ENCODE peak calls at places on chromosome 7, in eight cellular contexts. G is epithelial cell of proximal tubule; E is cardiac muscle cell; T is lower leg skin; C is Panc1; P is HepG2; Q is CD8-positive, alpha-beta T cell; Y is uterus. L is an unnamed sample.

GRCh38 chr7:117332031-117332430 is 9.2 kb upstream of the WNT2 start:
- DNase-seq in P (no peak), Q (no peak), Y (no peak), T (no peak), G (no peak), E (no peak), C (no peak), L (no peak)

GRCh38 chr7:133987582-133987981 is 139.6 kb upstream of the LRGUK start:
- DNase-seq in Q (no peak), G (no peak), Y (no peak), C (no peak), P (no peak), T (no peak), E (no peak), L (no peak)

GRCh38 chr7:50331564-50332208 is 27.2 kb downstream of the IKZF1 start:
- DNase-seq in Q (no peak), E (no peak), P (no peak), G (peak), T (no peak), C (no peak), Y (no peak), L (peak)

GRCh38 chr7:17661982-17662585 is 278.2 kb downstream of the SNX13 start:
- DNase-seq in E (no peak), G (no peak), C (no peak), Q (no peak), Y (no peak), T (no peak), P (no peak), L (peak)

GRCh38 chr7:27249724-27250636 is 7.4 kb downstream of the EVX1 start:
- DNase-seq in Q (no peak), P (no peak), Y (no peak), C (no peak), E (no peak), T (no peak), G (no peak), L (no peak)

GRCh38 chr7:12719978-12720377 is 32.5 kb downstream of the ARL4A start:
- DNase-seq in T (no peak), G (no peak), C (no peak), Q (no peak), E (no peak), Y (peak), P (no peak), L (peak)

GRCh38 chr7:44748042-44748947 is at the start of gene ZMIZ2:
- DNase-seq in T (peak), C (no peak), Q (peak), Y (peak), E (peak), P (peak), G (no peak), L (peak)

GRCh38 chr7:76333388-76334101 is 25.2 kb downstream of the YWHAG start:
- DNase-seq in C (no peak), Q (no peak), P (no peak), Y (peak), E (peak), G (no peak), T (no peak), L (peak)

GRCh38 chr7:111056371-111056770 is 34.6 kb upstream of the LRRN3 start:
- DNase-seq in Q (no peak), Y (no peak), T (no peak), E (no peak), G (no peak), P (no peak), C (no peak), L (no peak)

GRCh38 chr7:107961399-107961798 is 41.6 kb downstream of the LAMB1 start:
- DNase-seq in T (peak), Q (no peak), P (no peak), C (no peak), E (no peak), Y (peak), G (no peak), L (peak)

GRCh38 chr7:80039255-80039884 is 95.3 kb upstream of the GNAI1 start:
- DNase-seq in G (no peak), C (no peak), T (no peak), Y (no peak), E (no peak), Q (no peak), P (no peak), L (peak)

GRCh38 chr7:101121996-101122932 is 4.6 kb upstream of the SERPINE1 start:
- DNase-seq in E (peak), Q (no peak), G (peak), Y (peak), C (no peak), P (peak), T (peak), L (peak)

GRCh38 chr7:36092221-36092771 is 60.8 kb upstream of the EEPD1 start:
- DNase-seq in Q (no peak), Y (no peak), E (no peak), P (no peak), C (no peak), G (no peak), T (no peak), L (no peak)

GRCh38 chr7:7672545-7673239 is 32.1 kb downstream of the UMAD1 start:
- DNase-seq in P (no peak), G (no peak), T (no peak), Q (no peak), Y (no peak), E (no peak), C (no peak), L (no peak)

GRCh38 chr7:129771928-129772479 is 160.5 kb downstream of the NRF1 start:
- DNase-seq in G (no peak), Y (no peak), E (no peak), Q (no peak), P (no peak), C (no peak), T (no peak), L (no peak)

GRCh38 chr7:117435475-117436043 is 8.3 kb upstream of the ASZ1 start:
- DNase-seq in Q (no peak), G (peak), C (no peak), T (no peak), E (no peak), P (no peak), Y (no peak), L (peak)

GRCh38 chr7:127478040-127478386 is 85.5 kb upstream of the ZNF800 start:
- DNase-seq in T (no peak), E (no peak), Y (no peak), Q (no peak), G (no peak), P (no peak), C (no peak), L (peak)

GRCh38 chr7:111474723-111475418 is 87.4 kb downstream of the IMMP2L start:
- DNase-seq in E (no peak), Q (no peak), T (no peak), Y (no peak), G (no peak), P (no peak), C (no peak), L (peak)

GRCh38 chr7:75565129-75565528 is 73.0 kb downstream of the SPDYE5 start:
- DNase-seq in C (peak), Y (peak), T (peak), Q (no peak), E (no peak), P (no peak), G (peak), L (peak)

GRCh38 chr7:142805350-142806020 is 34.7 kb downstream of the PRSS2 start:
- DNase-seq in Q (no peak), G (no peak), P (no peak), C (no peak), Y (no peak), E (no peak), T (no peak), L (no peak)

GRCh38 chr7:155845226-155845625 is 33.0 kb upstream of the SHH start:
- DNase-seq in E (no peak), Q (no peak), Y (no peak), G (no peak), P (no peak), T (no peak), C (no peak), L (no peak)

GRCh38 chr7:118183254-118183585 is 744 bp upstream of the LSM8 start:
- DNase-seq in P (no peak), T (no peak), C (no peak), Q (no peak), E (no peak), G (no peak), Y (no peak), L (peak)

GRCh38 chr7:122304604-122304975 is at the start of gene FEZF1:
- DNase-seq in E (no peak), G (no peak), Y (no peak), T (no peak), C (no peak), P (peak), Q (no peak), L (no peak)

GRCh38 chr7:69932034-69932628 is 333.9 kb downstream of the AUTS2 start:
- DNase-seq in E (peak), Q (no peak), T (no peak), G (no peak), C (peak), Y (peak), P (no peak), L (peak)

GRCh38 chr7:32204361-32205018 is 134.3 kb upstream of the PDE1C start:
- DNase-seq in T (no peak), G (peak), E (peak), Q (no peak), Y (peak), P (peak), C (peak), L (peak)

GRCh38 chr7:1662767-1663166 is 7.3 kb upstream of the ELFN1 start:
- DNase-seq in G (no peak), Q (no peak), T (no peak), C (no peak), Y (no peak), E (no peak), P (no peak), L (no peak)

GRCh38 chr7:26681819-26682418 is 182.5 kb downstream of the SKAP2 start:
- DNase-seq in Y (no peak), Q (no peak), E (peak), P (no peak), G (no peak), T (no peak), C (no peak), L (peak)

GRCh38 chr7:30733216-30733615 is 18.7 kb upstream of the INMT start:
- DNase-seq in E (no peak), P (no peak), G (no peak), T (no peak), C (no peak), Q (no peak), Y (no peak), L (no peak)

GRCh38 chr7:159105845-159106614 is 38.6 kb downstream of the VIPR2 start:
- DNase-seq in G (no peak), P (no peak), C (no peak), T (no peak), Y (no peak), Q (no peak), E (no peak), L (peak)

GRCh38 chr7:155665957-155666287 is 21.5 kb downstream of the RBM33 start:
- DNase-seq in Q (no peak), P (no peak), C (peak), E (no peak), Y (no peak), G (peak), T (no peak), L (peak)

GRCh38 chr7:74084722-74085578 is 1.3 kb downstream of the LIMK1 start:
- DNase-seq in E (no peak), G (no peak), P (no peak), T (peak), Q (no peak), Y (no peak), C (no peak), L (no peak)

GRCh38 chr7:105268511-105269392 is 120.0 kb downstream of the SRPK2 start:
- DNase-seq in Y (no peak), Q (no peak), T (peak), E (peak), P (peak), C (peak), G (peak), L (peak)

GRCh38 chr7:7385421-7385820 is 150.3 kb downstream of the COL28A1 start:
- DNase-seq in T (no peak), C (no peak), Q (no peak), G (no peak), E (no peak), Y (no peak), P (no peak), L (no peak)

GRCh38 chr7:107180378-107180777 is 11.6 kb downstream of the HBP1 start:
- DNase-seq in E (no peak), Y (peak), Q (no peak), P (peak), G (no peak), C (no peak), T (no peak), L (peak)

GRCh38 chr7:80014507-80014906 is 120.1 kb upstream of the GNAI1 start:
- DNase-seq in G (no peak), E (no peak), T (no peak), Q (no peak), P (no peak), C (no peak), Y (no peak), L (peak)

GRCh38 chr7:68267486-68267885 is 1270.9 kb downstream of the TYW1 start:
- DNase-seq in P (no peak), T (no peak), Y (no peak), E (no peak), C (no peak), Q (no peak), G (no peak), L (no peak)

GRCh38 chr7:111735661-111736323 is 173.5 kb upstream of the IMMP2L start:
- DNase-seq in T (peak), Y (peak), G (no peak), E (peak), Q (peak), C (peak), P (peak), L (peak)

GRCh38 chr7:36925207-36925606 is 200.9 kb upstream of the AOAH start:
- DNase-seq in C (no peak), Y (no peak), E (peak), P (no peak), Q (no peak), G (no peak), T (no peak), L (no peak)

GRCh38 chr7:6306471-6306870 is 34.0 kb upstream of the CYTH3 start:
- DNase-seq in C (peak), Y (no peak), T (no peak), P (peak), Q (no peak), E (no peak), G (peak), L (peak)

GRCh38 chr7:128743112-128743772 is 4.1 kb downstream of the CALU start:
- DNase-seq in T (peak), Y (no peak), Q (no peak), P (no peak), E (no peak), G (no peak), C (no peak), L (peak)

GRCh38 chr7:128739990-128740682 is 977 bp downstream of the CALU start:
- DNase-seq in G (no peak), Y (no peak), Q (no peak), E (no peak), P (no peak), T (no peak), C (no peak), L (no peak)

GRCh38 chr7:128740996-128741395 is 1.8 kb downstream of the CALU start:
- DNase-seq in P (no peak), E (no peak), C (no peak), T (peak), Y (no peak), Q (no peak), G (no peak), L (peak)

GRCh38 chr7:128741491-128741890 is 2.3 kb downstream of the CALU start:
- DNase-seq in Y (no peak), T (no peak), P (no peak), G (no peak), E (no peak), Q (no peak), C (no peak), L (no peak)

DNA sequence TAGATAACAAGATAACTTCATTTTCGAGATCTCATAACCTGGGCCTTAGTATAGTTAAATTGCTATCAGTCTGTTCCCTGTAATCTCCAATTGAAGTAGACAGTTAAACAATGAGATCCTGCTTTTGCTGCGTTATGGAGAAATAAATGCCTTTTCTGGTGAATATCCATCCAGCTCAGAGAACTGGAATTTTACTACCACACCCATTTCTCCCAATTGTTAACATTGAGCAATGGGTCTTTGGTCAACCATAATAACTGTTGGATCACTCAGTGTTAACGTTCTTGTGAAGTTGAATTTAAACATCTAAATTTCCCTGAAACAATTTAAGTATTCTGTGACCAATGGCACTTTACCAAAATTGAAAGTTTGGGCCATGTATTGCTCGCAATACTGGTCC is 3.0 kb downstream of the CALU start:
- DNase-seq in Y (no peak), T (no peak), E (no peak), G (no peak), Q (no peak), C (peak), P (no peak), L (peak)
- H3K4me3 ChIP-seq in Y (no peak), T (no peak), E (no peak), G (no peak), Q (no peak), C (no peak), P (no peak), L (peak)

DNA sequence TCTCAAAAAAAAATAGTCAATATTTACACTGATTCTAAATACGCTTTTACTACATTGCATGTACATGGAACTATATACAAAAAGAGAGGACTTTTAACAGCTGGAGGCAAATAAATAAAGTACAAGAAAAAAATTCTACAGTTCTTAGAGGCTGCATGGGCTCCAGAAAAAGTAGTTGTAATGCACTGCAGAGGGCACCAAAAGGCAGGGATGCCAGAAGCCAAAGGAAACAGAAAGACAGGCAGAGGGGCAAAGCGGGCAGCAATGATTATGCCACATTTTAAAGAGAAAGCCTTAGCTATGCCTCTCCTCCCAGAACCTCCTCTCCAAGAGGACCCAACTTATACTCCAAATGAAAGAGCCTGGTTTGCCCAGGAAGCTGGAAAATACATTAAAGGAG is 11.6 kb upstream of the ADCK2 start:
- DNase-seq in T (no peak), P (no peak), C (no peak), E (no peak), Y (no peak), Q (no peak), G (no peak), L (peak)
- TF ChIP-seq CTCF in T (no peak), P (peak), C (peak), E (peak), Y (no peak), Q (no peak), G (peak), L (peak)

GRCh38 chr7:28318126-28318762 is 94.1 kb upstream of the CREB5 start:
- DNase-seq in T (no peak), Q (no peak), Y (no peak), G (no peak), P (no peak), C (no peak), E (no peak), L (no peak)

GRCh38 chr7:28311670-28312069 is 100.6 kb upstream of the CREB5 start:
- DNase-seq in Y (no peak), Q (no peak), T (no peak), C (no peak), G (no peak), P (no peak), E (no peak), L (no peak)

GRCh38 chr7:28312973-28313372 is 99.3 kb upstream of the CREB5 start:
- DNase-seq in G (no peak), Q (no peak), P (no peak), C (no peak), T (no peak), Y (no peak), E (no peak), L (no peak)

GRCh38 chr7:28315565-28316420 is 96.5 kb upstream of the CREB5 start:
- DNase-seq in T (peak), Y (peak), Q (no peak), E (peak), C (no peak), G (no peak), P (no peak), L (no peak)

GRCh38 chr7:28316489-28316888 is 95.8 kb upstream of the CREB5 start:
- DNase-seq in T (no peak), P (no peak), G (no peak), E (no peak), Q (no peak), C (no peak), Y (no peak), L (no peak)
- H3K4me3 ChIP-seq in T (no peak), P (no peak), G (no peak), E (no peak), Q (no peak), C (no peak), Y (no peak), L (no peak)

GRCh38 chr7:149355390-149356048 is 93.5 kb downstream of the ZNF783 start:
- DNase-seq in P (peak), G (no peak), Q (no peak), Y (no peak), E (peak), C (peak), T (peak), L (no peak)
- TF ChIP-seq CTCF in P (peak), G (no peak), Q (no peak), Y (no peak), E (no peak), C (peak), T (no peak), L (no peak)

DNA sequence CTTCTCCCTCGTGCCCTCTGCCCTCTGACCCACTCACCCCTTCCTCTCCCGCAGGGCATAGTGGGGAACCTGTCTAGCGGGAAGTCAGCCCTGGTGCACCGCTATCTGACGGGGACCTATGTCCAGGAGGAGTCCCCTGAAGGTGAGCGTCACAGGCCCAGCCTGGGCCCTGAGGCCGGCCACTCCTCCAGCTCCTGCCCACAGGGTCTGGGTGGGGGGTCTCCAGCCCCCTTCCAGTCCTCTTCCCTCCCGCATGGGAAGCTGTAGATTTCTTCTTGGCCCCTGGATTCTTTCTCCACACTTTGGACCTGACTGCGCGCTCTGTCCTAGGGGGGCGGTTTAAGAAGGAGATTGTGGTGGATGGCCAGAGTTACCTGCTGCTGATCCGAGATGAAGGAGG is 30.8 kb downstream of the AGAP3 start:
- DNase-seq in G (no peak), P (no peak), E (no peak), C (no peak), Y (no peak), Q (no peak), T (no peak), L (no peak)
- H3K4me3 ChIP-seq in G (no peak), P (no peak), E (no peak), C (no peak), Y (no peak), Q (no peak), T (no peak), L (no peak)

GRCh38 chr7:97149843-97150242 is 32.3 kb downstream of the SDHAF3 start:
- DNase-seq in E (no peak), P (no peak), C (no peak), Y (no peak), G (no peak), Q (no peak), T (no peak), L (peak)

DNA sequence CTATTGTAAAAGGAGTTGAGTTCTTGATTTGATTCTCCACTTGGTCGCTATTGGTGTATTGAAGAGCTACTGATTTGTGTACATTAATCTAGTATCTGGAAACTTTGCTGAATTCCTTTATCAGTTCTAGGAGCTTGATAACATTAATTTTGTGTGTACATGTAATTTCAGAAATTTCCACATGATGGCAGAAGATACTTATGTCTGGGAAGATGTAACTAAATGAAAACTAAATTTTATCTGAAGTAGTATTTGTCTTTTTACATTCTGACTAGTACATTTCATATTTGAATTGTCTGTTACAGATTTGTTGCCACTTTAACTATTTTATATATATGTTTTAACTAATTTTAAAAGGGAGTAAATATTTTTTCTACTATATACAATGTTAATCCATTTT is 27.6 kb downstream of the SDHAF3 start:
- DNase-seq in Y (no peak), C (peak), P (peak), Q (no peak), G (peak), E (no peak), T (no peak), L (peak)
- TF ChIP-seq CTCF in Y (peak), C (peak), P (peak), Q (peak), G (peak), E (peak), T (no peak), L (peak)